ENCODE peak calls at places on chromosomes 7 and 10, in ten cellular contexts. Z, Q, D, E, H, O, U, I, P and W are unnamed samples.

GRCh38 chr7:51226042-51226755 is 90.4 kb downstream of the COBL start:
- DNase-seq in Z (no peak), Q (no peak), D (no peak), E (no peak), H (no peak), O (no peak), U (no peak), I (no peak), P (no peak), W (no peak)

GRCh38 chr10:62069452-62070191 is 168.1 kb downstream of the ARID5B start:
- DNase-seq in Z (no peak), Q (no peak), D (no peak), E (no peak), H (no peak), O (no peak), U (no peak), I (no peak), P (no peak), W (no peak)

GRCh38 chr10:6124666-6125065 is 35.8 kb downstream of the RBM17 start:
- DNase-seq in Z (peak; percentile 45), Q (peak; percentile 35), D (peak; percentile 26), E (no peak), H (no peak), O (peak; percentile 94), U (no peak), I (no peak), P (no peak), W (no peak)

GRCh38 chr10:7302393-7303054 is 108.3 kb downstream of the SFMBT2 start:
- DNase-seq in Z (no peak), Q (no peak), D (no peak), E (peak; percentile 25), H (no peak), O (no peak), U (no peak), I (no peak), P (no peak), W (no peak)

GRCh38 chr7:100119701-100120517 is 475 bp downstream of the CNPY4 start:
- DNase-seq in Z (no peak), Q (peak; percentile 90), D (peak; percentile 71), E (peak; percentile 73), H (peak; percentile 83), O (peak; percentile 96), U (no peak), I (peak; percentile 70), P (peak; percentile 78), W (peak; percentile 28)

GRCh38 chr10:88527245-88527644 is 55.9 kb downstream of the RNLS start:
- DNase-seq in Z (no peak), Q (no peak), D (no peak), E (no peak), H (no peak), O (no peak), U (no peak), I (no peak), P (no peak), W (no peak)

GRCh38 chr10:133590226-133590969 is 25.0 kb upstream of the SYCE1 start:
- DNase-seq in Z (no peak), Q (no peak), D (no peak), E (no peak), H (no peak), O (peak; percentile 68), U (no peak), I (no peak), P (no peak), W (no peak)

GRCh38 chr10:117543999-117544728 is 1.6 kb downstream of the EMX2 start:
- DNase-seq in Z (no peak), Q (no peak), D (no peak), E (peak; percentile 27), H (no peak), O (no peak), U (no peak), I (no peak), P (no peak), W (no peak)

GRCh38 chr7:115980175-115980574 is 50.4 kb downstream of the TFEC start:
- DNase-seq in Z (no peak), Q (no peak), D (no peak), E (no peak), H (no peak), O (no peak), U (no peak), I (no peak), P (no peak), W (peak; percentile 16)

GRCh38 chr7:112422842-112423496 is 27.3 kb upstream of the IFRD1 start:
- DNase-seq in Z (peak; percentile 94), Q (peak; percentile 92), D (peak; percentile 18), E (peak; percentile 80), H (peak; percentile 32), O (peak; percentile 88), U (no peak), I (no peak), P (peak; percentile 85), W (peak; percentile 51)

GRCh38 chr10:116264296-116264695 is 8.7 kb downstream of the GFRA1 start:
- DNase-seq in Z (no peak), Q (no peak), D (no peak), E (no peak), H (no peak), O (no peak), U (no peak), I (no peak), P (no peak), W (no peak)

GRCh38 chr10:6498771-6499170 is 81.3 kb downstream of the PRKCQ start:
- DNase-seq in Z (no peak), Q (no peak), D (no peak), E (no peak), H (peak; percentile 36), O (no peak), U (no peak), I (peak; percentile 40), P (peak; percentile 68), W (peak; percentile 35)

GRCh38 chr10:124174673-124175645 is 81.6 kb upstream of the CHST15 start:
- DNase-seq in Z (no peak), Q (no peak), D (no peak), E (no peak), H (no peak), O (peak; percentile 28), U (no peak), I (no peak), P (no peak), W (no peak)

GRCh38 chr7:30351724-30352123 is 67.3 kb downstream of the ZNRF2 start:
- DNase-seq in Z (no peak), Q (no peak), D (no peak), E (no peak), H (no peak), O (no peak), U (no peak), I (no peak), P (no peak), W (no peak)

GRCh38 chr7:18583305-18583704 is 87.8 kb downstream of the HDAC9 start:
- DNase-seq in Z (no peak), Q (no peak), D (no peak), E (no peak), H (no peak), O (no peak), U (no peak), I (no peak), P (no peak), W (no peak)

GRCh38 chr7:8433477-8434289 is at the start of gene NXPH1:
- DNase-seq in Z (peak; percentile 19), Q (peak; percentile 90), D (no peak), E (peak; percentile 1), H (peak; percentile 31), O (peak; percentile 87), U (no peak), I (no peak), P (no peak), W (no peak)

GRCh38 chr10:77162697-77163096 is 474.9 kb downstream of the KCNMA1 start:
- DNase-seq in Z (peak; percentile 46), Q (no peak), D (no peak), E (no peak), H (no peak), O (no peak), U (no peak), I (no peak), P (no peak), W (no peak)

GRCh38 chr7:97043281-97043680 is 18.6 kb upstream of the DLX5 start:
- DNase-seq in Z (no peak), Q (no peak), D (no peak), E (no peak), H (no peak), O (no peak), U (no peak), I (no peak), P (no peak), W (no peak)

GRCh38 chr10:58651040-58651439 is 138.4 kb downstream of the BICC1 start:
- DNase-seq in Z (no peak), Q (no peak), D (no peak), E (no peak), H (no peak), O (peak; percentile 45), U (no peak), I (no peak), P (peak; percentile 75), W (no peak)

GRCh38 chr7:23100697-23101096 is 4.9 kb upstream of the KLHL7 start:
- DNase-seq in Z (peak; percentile 8), Q (peak; percentile 73), D (no peak), E (no peak), H (no peak), O (no peak), U (no peak), I (no peak), P (peak; percentile 43), W (peak; percentile 23)

GRCh38 chr7:79523426-79523825 is 70.0 kb upstream of the MAGI2 start:
- DNase-seq in Z (no peak), Q (no peak), D (no peak), E (no peak), H (no peak), O (no peak), U (no peak), I (no peak), P (no peak), W (no peak)

GRCh38 chr10:80416401-80417098 is 8.2 kb downstream of the PRXL2A start:
- DNase-seq in Z (peak; percentile 64), Q (no peak), D (peak; percentile 30), E (no peak), H (no peak), O (no peak), U (no peak), I (no peak), P (no peak), W (no peak)

GRCh38 chr7:16786257-16786656 is 18.5 kb downstream of the AGR2 start:
- DNase-seq in Z (no peak), Q (no peak), D (no peak), E (no peak), H (no peak), O (no peak), U (no peak), I (no peak), P (no peak), W (no peak)

GRCh38 chr10:31605846-31606543 is 287.0 kb downstream of the ZEB1 start:
- DNase-seq in Z (no peak), Q (no peak), D (no peak), E (no peak), H (no peak), O (no peak), U (no peak), I (no peak), P (no peak), W (no peak)

GRCh38 chr7:44265733-44266132 is 59.7 kb downstream of the CAMK2B start:
- DNase-seq in Z (no peak), Q (no peak), D (no peak), E (no peak), H (no peak), O (no peak), U (no peak), I (no peak), P (no peak), W (no peak)

GRCh38 chr7:96219382-96220130 is 102.3 kb downstream of the SLC25A13 start:
- DNase-seq in Z (peak; percentile 79), Q (no peak), D (no peak), E (peak; percentile 30), H (no peak), O (no peak), U (no peak), I (no peak), P (no peak), W (no peak)

GRCh38 chr7:25262586-25262985 is 34.3 kb upstream of the NPVF start:
- DNase-seq in Z (no peak), Q (no peak), D (no peak), E (no peak), H (no peak), O (no peak), U (no peak), I (no peak), P (no peak), W (no peak)

GRCh38 chr7:17236161-17236560 is 62.3 kb upstream of the AHR start:
- DNase-seq in Z (no peak), Q (no peak), D (no peak), E (no peak), H (no peak), O (no peak), U (no peak), I (no peak), P (no peak), W (no peak)